ENCODE peak calls at places on chromosomes 12 and 14, in eight cellular contexts. T, B, G, R, I, A, K and C are unnamed samples. For H3K36me3 and H3K4me1, the result is how much of the 10 kb centered on the place peaks cover.

GRCh38 chr14:67133595-67134441 is 55.4 kb upstream of the GARIN2 start:
- DNase-seq in I (no peak), K (no peak), R (no peak), T (peak), A (no peak), B (peak), G (no peak), C (no peak)

GRCh38 chr12:124736115-124737039 is 127.3 kb downstream of the SCARB1 start:
- DNase-seq in G (no peak), B (no peak), T (no peak), A (no peak), R (no peak), I (no peak), K (no peak), C (no peak)

GRCh38 chr12:94190623-94191022 is 42.2 kb downstream of the PLXNC1 start:
- DNase-seq in K (no peak), T (no peak), B (no peak), R (no peak), I (no peak), A (no peak), G (no peak), C (no peak)

GRCh38 chr12:107393043-107393725 is 292.4 kb upstream of the PWP1 start:
- DNase-seq in G (no peak), T (no peak), B (no peak), K (no peak), R (no peak), A (no peak), I (no peak), C (no peak)

GRCh38 chr12:121921106-121921505 is 2.7 kb downstream of the CFAP251 start:
- DNase-seq in K (no peak), I (no peak), R (no peak), G (no peak), B (no peak), T (no peak), A (no peak), C (no peak)

GRCh38 chr14:36604757-36605505 is 22.5 kb upstream of the NKX2-8 start:
- DNase-seq in K (no peak), B (peak), R (peak), A (peak), T (peak), G (peak), I (no peak), C (peak)

GRCh38 chr12:104596128-104596799 is 139.5 kb downstream of the CHST11 start:
- DNase-seq in I (no peak), K (peak), G (peak), B (no peak), A (no peak), R (peak), T (peak), C (peak)

GRCh38 chr14:68979021-68979721 is at the start of gene ACTN1:
- DNase-seq in A (peak), B (peak), R (peak), G (peak), K (peak), T (peak), I (peak), C (peak)

GRCh38 chr12:105301696-105302095 is 28.8 kb upstream of the C12orf75 start:
- DNase-seq in G (no peak), B (no peak), K (no peak), R (no peak), A (no peak), I (no peak), T (no peak), C (no peak)

GRCh38 chr14:55454264-55455151 is 14.1 kb upstream of the TBPL2 start:
- DNase-seq in T (peak), B (no peak), I (peak), A (peak), K (no peak), R (peak), G (peak), C (no peak)

GRCh38 chr14:77761205-77761931 is 412 bp upstream of the SNW1 start:
- DNase-seq in B (peak), K (peak), G (peak), T (peak), I (peak), R (peak), A (peak), C (peak)

GRCh38 chr14:33165144-33165925 is 226.7 kb downstream of the NPAS3 start:
- DNase-seq in K (no peak), G (peak), A (peak), B (peak), R (no peak), I (no peak), T (no peak), C (no peak)

GRCh38 chr12:16833376-16833775 is 227.4 kb upstream of the LMO3 start:
- DNase-seq in I (no peak), R (no peak), T (no peak), B (no peak), A (no peak), K (no peak), G (no peak), C (no peak)

GRCh38 chr12:6608592-6609311 is 1.6 kb upstream of the CHD4 start:
- DNase-seq in T (no peak), G (no peak), I (peak), A (peak), B (peak), R (peak), K (peak), C (no peak)

GRCh38 chr14:37550511-37550910 is 44.5 kb downstream of the FOXA1 start:
- DNase-seq in B (no peak), A (no peak), K (no peak), R (no peak), I (no peak), T (peak), G (no peak), C (no peak)

GRCh38 chr14:68695326-68695768 is 97.5 kb downstream of the ZFP36L1 start:
- DNase-seq in B (no peak), R (no peak), K (no peak), I (peak), A (peak), G (no peak), T (peak), C (no peak)

GRCh38 chr14:62158779-62159178 is 396.6 kb downstream of the SNAPC1 start:
- DNase-seq in T (no peak), K (no peak), I (no peak), G (no peak), A (no peak), R (no peak), B (no peak), C (no peak)

GRCh38 chr14:79044894-79045624 is 874.9 kb downstream of the NRXN3 start:
- DNase-seq in B (peak), I (no peak), R (no peak), K (no peak), G (peak), T (peak), A (no peak), C (no peak)

GRCh38 chr12:2796187-2796663 is 1.5 kb downstream of the FKBP4 start:
- DNase-seq in B (peak), R (no peak), T (no peak), A (no peak), G (peak), I (no peak), K (no peak), C (no peak)

GRCh38 chr14:54567634-54568561 is 970 bp downstream of the SAMD4A start:
- DNase-seq in A (peak), K (peak), B (peak), I (peak), G (peak), T (no peak), R (peak), C (peak)

GRCh38 chr12:98532687-98533304 is 17.4 kb downstream of the TMPO start:
- DNase-seq in A (peak), G (peak), K (no peak), T (peak), R (no peak), B (peak), I (no peak), C (no peak)

GRCh38 chr12:68807576-68808387 is at the start of gene MDM2:
- DNase-seq in B (peak), I (peak), R (peak), A (peak), G (peak), K (peak), T (peak), C (peak)

DNA sequence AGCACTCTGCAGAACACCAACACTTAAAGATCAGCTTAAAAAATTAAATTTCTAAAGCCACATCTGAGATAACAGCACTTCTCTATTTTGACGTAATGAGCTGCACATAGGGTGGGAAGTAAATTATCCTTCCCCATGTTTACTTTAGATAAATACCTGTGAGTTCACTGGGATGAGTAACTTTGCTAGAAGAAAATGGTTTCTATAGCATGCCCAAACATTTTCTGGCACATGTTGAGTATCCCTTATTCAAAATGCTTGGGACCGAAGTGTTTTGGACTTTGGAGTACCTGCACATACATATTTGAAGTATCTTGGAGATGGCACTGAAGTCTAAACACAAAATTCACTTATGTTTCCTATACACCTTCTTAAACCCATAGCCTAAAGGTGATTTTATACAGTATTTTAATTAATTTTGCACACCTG is 6.6 kb downstream of the SLC38A2 start:
- DNase-seq in I (no peak), R (no peak), K (no peak), B (no peak), G (no peak), T (no peak), A (no peak), C (no peak)
- H3K36me3 ChIP-seq in I (under half), R (half or more), K (half or more), B (half or more), G (under half), T (half or more), A (half or more), C (half or more)

GRCh38 chr14:93956514-93957332 is 19.6 kb downstream of the ASB2 start:
- DNase-seq in A (no peak), T (no peak), B (no peak), K (no peak), G (no peak), R (peak), I (no peak), C (no peak)

GRCh38 chr14:93957333-93957710 is 19.0 kb downstream of the ASB2 start:
- DNase-seq in I (no peak), K (no peak), T (no peak), R (no peak), A (no peak), B (no peak), G (no peak), C (no peak)

GRCh38 chr14:93959239-93960107 is 16.9 kb downstream of the ASB2 start:
- DNase-seq in I (no peak), G (peak), T (peak), K (no peak), A (no peak), R (peak), B (peak), C (peak)

GRCh38 chr14:93958567-93959238 is 17.7 kb downstream of the ASB2 start:
- DNase-seq in G (no peak), B (no peak), A (no peak), T (no peak), K (no peak), I (no peak), R (no peak), C (no peak)

DNA sequence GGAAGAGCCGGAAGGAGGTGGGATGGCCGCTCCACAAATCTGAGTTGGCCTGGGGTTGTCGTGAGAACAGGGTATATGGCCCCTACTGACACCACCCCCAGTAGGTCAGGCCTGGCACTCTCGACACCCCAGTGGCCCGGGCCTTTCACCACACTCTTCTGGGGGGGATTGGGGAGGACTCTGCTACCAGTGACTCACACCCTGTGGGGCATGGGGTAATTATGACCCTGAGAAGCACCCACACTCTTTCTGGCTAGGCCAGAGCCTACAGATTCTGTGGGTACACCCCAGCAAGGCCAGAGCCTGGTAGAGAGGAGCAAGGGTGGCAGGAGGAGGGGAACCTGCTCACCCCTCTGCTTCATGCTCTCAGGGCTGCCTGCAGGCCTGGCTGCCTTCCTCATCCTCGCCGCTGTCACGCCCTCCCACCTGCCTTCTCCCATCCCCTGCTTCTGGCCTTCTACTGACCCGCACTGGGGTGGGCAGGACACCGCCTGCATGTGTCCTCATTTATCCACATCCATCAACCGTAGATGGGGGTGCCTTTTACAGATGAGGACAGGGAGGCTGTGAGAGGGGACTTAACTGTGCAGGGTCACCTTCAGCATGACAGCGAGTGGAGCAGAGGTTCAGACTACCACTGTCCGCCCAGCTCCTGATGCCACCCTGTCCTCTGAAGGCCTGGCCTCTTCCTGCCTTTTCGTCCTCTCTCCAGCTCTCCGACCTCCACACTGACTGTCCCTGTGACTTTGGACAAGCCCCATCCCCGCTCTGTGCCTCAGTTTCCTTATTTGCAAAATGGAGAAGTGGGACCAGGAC is 18.4 kb downstream of the ASB2 start:
- DNase-seq in T (no peak), A (no peak), G (no peak), I (no peak), R (no peak), B (no peak), K (no peak), C (no peak)
- H3K4me1 ChIP-seq in T (under half), A (under half), G (under half), I (under half), R (under half), B (under half), K (half or more), C (under half)

DNA sequence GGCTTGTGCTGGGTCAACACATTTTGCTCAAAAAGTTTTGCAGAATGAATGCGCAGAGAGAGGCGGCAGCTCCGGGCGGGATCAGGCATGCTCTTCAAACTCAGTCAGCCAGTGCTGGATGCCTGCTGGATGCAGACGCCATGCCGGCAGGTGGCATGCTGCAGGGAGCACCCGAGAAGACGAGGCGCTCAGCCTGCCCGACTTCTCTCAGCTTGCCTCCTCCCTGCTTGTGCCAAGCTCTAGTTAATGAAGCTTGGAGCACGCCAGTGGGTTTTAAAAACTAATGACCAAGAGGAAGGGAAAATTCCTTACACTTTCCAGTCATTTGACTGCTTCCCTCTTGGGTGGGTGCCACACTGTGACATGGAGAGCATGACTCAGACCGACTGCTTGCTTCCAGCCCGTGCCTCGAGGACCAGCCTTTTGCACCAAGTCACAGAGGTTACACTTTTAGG is 39.8 kb downstream of the SLC24A4 start:
- DNase-seq in K (no peak), R (no peak), B (no peak), T (peak), A (peak), I (no peak), G (no peak), C (no peak)
- TF ChIP-seq CTCF in K (no peak), R (no peak), B (no peak), T (no peak), A (no peak), I (no peak), G (no peak), C (no peak)

GRCh38 chr12:88247241-88247643 is 105.1 kb downstream of the TMTC3 start:
- DNase-seq in T (peak), A (no peak), I (no peak), G (no peak), B (no peak), K (no peak), R (no peak), C (no peak)

GRCh38 chr12:88242161-88242925 is 100.2 kb downstream of the TMTC3 start:
- DNase-seq in T (peak), B (no peak), G (peak), K (no peak), I (no peak), R (no peak), A (peak), C (no peak)

GRCh38 chr12:88242939-88243338 is 100.8 kb downstream of the TMTC3 start:
- DNase-seq in G (no peak), A (no peak), T (no peak), B (no peak), R (no peak), I (no peak), K (no peak), C (no peak)

GRCh38 chr12:88245905-88246304 is 103.8 kb downstream of the TMTC3 start:
- DNase-seq in A (no peak), R (no peak), K (no peak), G (no peak), T (no peak), I (no peak), B (no peak), C (no peak)

GRCh38 chr12:88243886-88244491 is 101.9 kb downstream of the TMTC3 start:
- DNase-seq in R (no peak), A (no peak), G (no peak), T (no peak), I (no peak), B (peak), K (no peak), C (no peak)
- H3K36me3 ChIP-seq in R (under half), A (under half), G (under half), T (under half), I (under half), B (under half), K (under half), C (under half)

GRCh38 chr12:118058227-118058626 is 2.8 kb downstream of the WSB2 start:
- DNase-seq in G (no peak), A (no peak), B (no peak), R (no peak), T (no peak), K (no peak), I (no peak), C (no peak)
- H3K4me1 ChIP-seq in G (under half), A (under half), B (under half), R (under half), T (under half), K (half or more), I (under half), C (under half)

GRCh38 chr12:11513288-11513687 is 117.9 kb upstream of the PRB2 start:
- DNase-seq in I (no peak), B (peak), T (no peak), G (no peak), A (no peak), R (no peak), K (no peak), C (no peak)
- TF ChIP-seq CTCF in I (no peak), B (peak), T (no peak), G (no peak), A (no peak), R (no peak), K (no peak), C (no peak)

GRCh38 chr12:64716839-64717455 is 42.3 kb downstream of the GNS start:
- DNase-seq in B (no peak), A (no peak), R (no peak), T (no peak), K (no peak), I (no peak), G (no peak), C (no peak)
- H3K36me3 ChIP-seq in B (under half), A (under half), R (half or more), T (under half), K (half or more), I (under half), G (under half), C (under half)

DNA sequence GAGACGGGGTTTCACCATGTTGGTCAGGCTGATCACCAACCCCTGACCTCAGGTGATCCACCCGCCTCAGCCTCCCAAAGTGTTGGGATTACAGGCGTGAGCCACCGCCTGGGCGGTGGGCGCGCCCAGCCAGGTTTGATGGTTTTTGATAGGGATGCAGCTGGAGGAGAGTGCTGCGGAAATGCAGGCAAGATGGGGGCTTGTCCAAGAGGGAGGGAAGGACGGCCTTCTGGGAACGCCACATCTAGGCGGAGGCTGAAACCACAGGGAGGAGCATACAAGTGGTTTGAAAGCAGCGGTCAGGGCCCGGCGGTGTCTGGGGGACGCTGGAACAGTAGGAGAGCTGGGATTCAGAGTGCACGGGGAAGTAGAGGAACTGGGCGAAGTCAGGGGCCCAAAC is 134.6 kb downstream of the VRK1 start:
- DNase-seq in R (no peak), G (no peak), T (no peak), I (no peak), B (no peak), A (no peak), K (no peak), C (no peak)
- H3K4me1 ChIP-seq in R (under half), G (under half), T (under half), I (under half), B (under half), A (under half), K (under half), C (under half)

GRCh38 chr12:110767863-110768262 is 25.2 kb upstream of the PPP1CC start:
- DNase-seq in B (no peak), R (no peak), I (no peak), A (no peak), T (no peak), K (no peak), G (no peak), C (no peak)
- TF ChIP-seq CTCF in B (no peak), R (no peak), I (no peak), A (no peak), T (no peak), K (no peak), G (no peak), C (no peak)